ENCODE peak calls at places on chromosomes 6 and 20, in nine cellular contexts. K, A, I, H, U, J, Y, P and B are unnamed samples.

GRCh38 chr20:1429143-1429728 is 36.4 kb upstream of the FKBP1A start:
- DNase-seq in K (no peak), A (no peak), I (no peak), H (no peak), U (no peak), J (no peak), Y (no peak), P (no peak), B (no peak)

GRCh38 chr6:9085054-9085746 is 649.9 kb upstream of the SLC35B3 start:
- DNase-seq in K (no peak), A (no peak), I (no peak), H (no peak), U (no peak), J (no peak), Y (no peak), P (no peak), B (no peak)

GRCh38 chr6:108609276-108609769 is 48.6 kb downstream of the FOXO3 start:
- DNase-seq in K (peak; percentile 35), A (peak; percentile 58), I (peak; percentile 64), H (peak; percentile 46), U (peak; percentile 74), J (no peak), Y (no peak), P (no peak), B (peak; percentile 83)

GRCh38 chr6:116439572-116439971 is 21.6 kb upstream of the CALHM6 start:
- DNase-seq in K (no peak), A (peak; percentile 34), I (no peak), H (no peak), U (peak; percentile 43), J (peak; percentile 26), Y (no peak), P (no peak), B (peak; percentile 49)

GRCh38 chr20:52168116-52168515 is 23.5 kb downstream of the ZFP64 start:
- DNase-seq in K (no peak), A (no peak), I (no peak), H (no peak), U (no peak), J (no peak), Y (no peak), P (no peak), B (no peak)

GRCh38 chr20:56715309-56715708 is 86.2 kb downstream of the TFAP2C start:
- DNase-seq in K (no peak), A (no peak), I (no peak), H (no peak), U (no peak), J (no peak), Y (no peak), P (no peak), B (no peak)

GRCh38 chr6:83429857-83430605 is 820 bp downstream of the ME1 start:
- DNase-seq in K (peak; percentile 46), A (peak; percentile 45), I (peak; percentile 46), H (no peak), U (peak; percentile 47), J (no peak), Y (no peak), P (peak; percentile 23), B (peak; percentile 40)

GRCh38 chr6:109393882-109394281 is 11.6 kb upstream of the CD164 start:
- DNase-seq in K (no peak), A (no peak), I (no peak), H (no peak), U (peak; percentile 28), J (no peak), Y (no peak), P (no peak), B (no peak)

GRCh38 chr20:1225729-1226313 is at the start of gene RAD21L1:
- DNase-seq in K (peak; percentile 74), A (peak; percentile 85), I (peak; percentile 25), H (no peak), U (peak; percentile 75), J (peak; percentile 31), Y (peak; percentile 73), P (peak; percentile 80), B (peak; percentile 62)

GRCh38 chr20:49268600-49269365 is 9.1 kb downstream of the ZNFX1 start:
- DNase-seq in K (peak; percentile 70), A (no peak), I (no peak), H (no peak), U (peak; percentile 70), J (no peak), Y (no peak), P (no peak), B (peak; percentile 46)

GRCh38 chr6:37311666-37312473 is 41.9 kb upstream of the RNF8 start:
- DNase-seq in K (peak; percentile 5), A (peak; percentile 62), I (peak; percentile 86), H (no peak), U (peak; percentile 62), J (no peak), Y (no peak), P (no peak), B (peak; percentile 13)

GRCh38 chr6:149964243-149965190 is 774 bp downstream of the ULBP1 start:
- DNase-seq in K (peak; percentile 30), A (peak; percentile 17), I (no peak), H (no peak), U (peak; percentile 35), J (no peak), Y (no peak), P (no peak), B (peak; percentile 42)

GRCh38 chr20:60283281-60283680 is 325.1 kb downstream of the CDH26 start:
- DNase-seq in K (no peak), A (no peak), I (no peak), H (no peak), U (peak; percentile 4), J (no peak), Y (no peak), P (no peak), B (peak; percentile 6)